ENCODE peak calls at places on chromosomes 2 and 18, in ten cellular contexts. One of them, this sample, is unnamed.

GRCh38 chr2:74575320-74575719 is 20.8 kb downstream of the DOK1 start:
- DNase-seq in NCI-H2081: no peak
- DNase-seq in memory B cell: no peak
- DNase-seq in EL: peak
- DNase-seq in small intestine: no peak
- DNase-seq in stimulated activated CD4-positive, alpha-beta T cell treated with anti-CD3 and anti-CD28 coated beads, Interleukin-15, amount 100 ng/mL, for 24 hours: no peak
- DNase-seq in HFFc6: no peak
- DNase-seq in stimulated activated CD8-positive, alpha-beta memory T cell treated with anti-CD3 and anti-CD28 coated beads, Interleukin-2, amount 100 ng/mL, for 1 hour: no peak
- DNase-seq in epithelial cell of proximal tubule: no peak
- DNase-seq in T-helper 2 cell: no peak
- DNase-seq in this sample: no peak

GRCh38 chr2:176151199-176152099 is at the start of gene HOXD4:
- DNase-seq in NCI-H2081: peak
- DNase-seq in memory B cell: peak
- DNase-seq in EL: no peak
- DNase-seq in small intestine: no peak
- DNase-seq in stimulated activated CD4-positive, alpha-beta T cell treated with anti-CD3 and anti-CD28 coated beads, Interleukin-15, amount 100 ng/mL, for 24 hours: no peak
- DNase-seq in HFFc6: no peak
- DNase-seq in stimulated activated CD8-positive, alpha-beta memory T cell treated with anti-CD3 and anti-CD28 coated beads, Interleukin-2, amount 100 ng/mL, for 1 hour: no peak
- DNase-seq in epithelial cell of proximal tubule: no peak
- DNase-seq in T-helper 2 cell: no peak
- DNase-seq in this sample: no peak

GRCh38 chr2:113218283-113219091 is 44.7 kb downstream of the PSD4 start:
- DNase-seq in NCI-H2081: no peak
- DNase-seq in memory B cell: no peak
- DNase-seq in EL: no peak
- DNase-seq in small intestine: peak
- DNase-seq in stimulated activated CD4-positive, alpha-beta T cell treated with anti-CD3 and anti-CD28 coated beads, Interleukin-15, amount 100 ng/mL, for 24 hours: no peak
- DNase-seq in HFFc6: peak
- DNase-seq in stimulated activated CD8-positive, alpha-beta memory T cell treated with anti-CD3 and anti-CD28 coated beads, Interleukin-2, amount 100 ng/mL, for 1 hour: no peak
- DNase-seq in epithelial cell of proximal tubule: peak
- DNase-seq in T-helper 2 cell: no peak
- DNase-seq in this sample: peak

GRCh38 chr2:30871440-30871839 is 64.2 kb upstream of the CAPN13 start:
- DNase-seq in NCI-H2081: no peak
- DNase-seq in memory B cell: no peak
- DNase-seq in EL: no peak
- DNase-seq in small intestine: no peak
- DNase-seq in stimulated activated CD4-positive, alpha-beta T cell treated with anti-CD3 and anti-CD28 coated beads, Interleukin-15, amount 100 ng/mL, for 24 hours: no peak
- DNase-seq in HFFc6: no peak
- DNase-seq in stimulated activated CD8-positive, alpha-beta memory T cell treated with anti-CD3 and anti-CD28 coated beads, Interleukin-2, amount 100 ng/mL, for 1 hour: no peak
- DNase-seq in epithelial cell of proximal tubule: no peak
- DNase-seq in T-helper 2 cell: no peak
- DNase-seq in this sample: no peak

GRCh38 chr2:5035134-5035533 is 657.0 kb upstream of the SOX11 start:
- DNase-seq in NCI-H2081: peak
- DNase-seq in memory B cell: no peak
- DNase-seq in EL: no peak
- DNase-seq in small intestine: no peak
- DNase-seq in stimulated activated CD4-positive, alpha-beta T cell treated with anti-CD3 and anti-CD28 coated beads, Interleukin-15, amount 100 ng/mL, for 24 hours: no peak
- DNase-seq in HFFc6: no peak
- DNase-seq in stimulated activated CD8-positive, alpha-beta memory T cell treated with anti-CD3 and anti-CD28 coated beads, Interleukin-2, amount 100 ng/mL, for 1 hour: no peak
- DNase-seq in epithelial cell of proximal tubule: no peak
- DNase-seq in T-helper 2 cell: no peak
- DNase-seq in this sample: no peak

GRCh38 chr2:165815299-165815698 is 21.3 kb upstream of the GALNT3 start:
- DNase-seq in NCI-H2081: no peak
- DNase-seq in memory B cell: no peak
- DNase-seq in EL: no peak
- DNase-seq in small intestine: no peak
- DNase-seq in stimulated activated CD4-positive, alpha-beta T cell treated with anti-CD3 and anti-CD28 coated beads, Interleukin-15, amount 100 ng/mL, for 24 hours: no peak
- DNase-seq in HFFc6: no peak
- DNase-seq in stimulated activated CD8-positive, alpha-beta memory T cell treated with anti-CD3 and anti-CD28 coated beads, Interleukin-2, amount 100 ng/mL, for 1 hour: no peak
- DNase-seq in epithelial cell of proximal tubule: no peak
- DNase-seq in T-helper 2 cell: no peak
- DNase-seq in this sample: no peak

GRCh38 chr2:11342561-11343343 is 1.7 kb downstream of the ROCK2 start:
- DNase-seq in NCI-H2081: peak
- DNase-seq in memory B cell: no peak
- DNase-seq in EL: peak
- DNase-seq in small intestine: peak
- DNase-seq in stimulated activated CD4-positive, alpha-beta T cell treated with anti-CD3 and anti-CD28 coated beads, Interleukin-15, amount 100 ng/mL, for 24 hours: peak
- DNase-seq in HFFc6: peak
- DNase-seq in stimulated activated CD8-positive, alpha-beta memory T cell treated with anti-CD3 and anti-CD28 coated beads, Interleukin-2, amount 100 ng/mL, for 1 hour: no peak
- DNase-seq in epithelial cell of proximal tubule: no peak
- DNase-seq in T-helper 2 cell: no peak
- DNase-seq in this sample: peak

GRCh38 chr2:201909348-201909747 is 103.0 kb downstream of the CDK15 start:
- DNase-seq in NCI-H2081: no peak
- DNase-seq in memory B cell: no peak
- DNase-seq in EL: peak
- DNase-seq in small intestine: no peak
- DNase-seq in stimulated activated CD4-positive, alpha-beta T cell treated with anti-CD3 and anti-CD28 coated beads, Interleukin-15, amount 100 ng/mL, for 24 hours: no peak
- DNase-seq in HFFc6: peak
- DNase-seq in stimulated activated CD8-positive, alpha-beta memory T cell treated with anti-CD3 and anti-CD28 coated beads, Interleukin-2, amount 100 ng/mL, for 1 hour: no peak
- DNase-seq in epithelial cell of proximal tubule: no peak
- DNase-seq in T-helper 2 cell: no peak
- DNase-seq in this sample: peak

GRCh38 chr2:170434900-170435640 is 257.1 kb downstream of the MYO3B start:
- DNase-seq in NCI-H2081: no peak
- DNase-seq in memory B cell: no peak
- DNase-seq in EL: no peak
- DNase-seq in small intestine: peak
- DNase-seq in stimulated activated CD4-positive, alpha-beta T cell treated with anti-CD3 and anti-CD28 coated beads, Interleukin-15, amount 100 ng/mL, for 24 hours: peak
- DNase-seq in HFFc6: no peak
- DNase-seq in stimulated activated CD8-positive, alpha-beta memory T cell treated with anti-CD3 and anti-CD28 coated beads, Interleukin-2, amount 100 ng/mL, for 1 hour: no peak
- DNase-seq in epithelial cell of proximal tubule: no peak
- DNase-seq in T-helper 2 cell: no peak
- DNase-seq in this sample: no peak

GRCh38 chr2:27545348-27546141 is 37.3 kb upstream of the ZNF512 start:
- DNase-seq in NCI-H2081: no peak
- DNase-seq in memory B cell: no peak
- DNase-seq in EL: peak
- DNase-seq in small intestine: no peak
- DNase-seq in stimulated activated CD4-positive, alpha-beta T cell treated with anti-CD3 and anti-CD28 coated beads, Interleukin-15, amount 100 ng/mL, for 24 hours: no peak
- DNase-seq in HFFc6: peak
- DNase-seq in stimulated activated CD8-positive, alpha-beta memory T cell treated with anti-CD3 and anti-CD28 coated beads, Interleukin-2, amount 100 ng/mL, for 1 hour: no peak
- DNase-seq in epithelial cell of proximal tubule: no peak
- DNase-seq in T-helper 2 cell: no peak
- DNase-seq in this sample: no peak

GRCh38 chr18:22563098-22563707 is 145.5 kb upstream of the CTAGE1 start:
- DNase-seq in NCI-H2081: peak
- DNase-seq in memory B cell: no peak
- DNase-seq in EL: peak
- DNase-seq in small intestine: peak
- DNase-seq in stimulated activated CD4-positive, alpha-beta T cell treated with anti-CD3 and anti-CD28 coated beads, Interleukin-15, amount 100 ng/mL, for 24 hours: no peak
- DNase-seq in HFFc6: peak
- DNase-seq in stimulated activated CD8-positive, alpha-beta memory T cell treated with anti-CD3 and anti-CD28 coated beads, Interleukin-2, amount 100 ng/mL, for 1 hour: no peak
- DNase-seq in epithelial cell of proximal tubule: peak
- DNase-seq in T-helper 2 cell: no peak
- DNase-seq in this sample: peak

GRCh38 chr2:84338069-84338468 is 121.0 kb downstream of the SUCLG1 start:
- DNase-seq in NCI-H2081: no peak
- DNase-seq in memory B cell: no peak
- DNase-seq in EL: peak
- DNase-seq in small intestine: no peak
- DNase-seq in stimulated activated CD4-positive, alpha-beta T cell treated with anti-CD3 and anti-CD28 coated beads, Interleukin-15, amount 100 ng/mL, for 24 hours: no peak
- DNase-seq in HFFc6: peak
- DNase-seq in stimulated activated CD8-positive, alpha-beta memory T cell treated with anti-CD3 and anti-CD28 coated beads, Interleukin-2, amount 100 ng/mL, for 1 hour: no peak
- DNase-seq in epithelial cell of proximal tubule: no peak
- DNase-seq in T-helper 2 cell: no peak
- DNase-seq in this sample: no peak

GRCh38 chr2:60007666-60008065 is 545.8 kb downstream of the BCL11A start:
- DNase-seq in NCI-H2081: no peak
- DNase-seq in memory B cell: no peak
- DNase-seq in EL: no peak
- DNase-seq in small intestine: no peak
- DNase-seq in stimulated activated CD4-positive, alpha-beta T cell treated with anti-CD3 and anti-CD28 coated beads, Interleukin-15, amount 100 ng/mL, for 24 hours: no peak
- DNase-seq in HFFc6: no peak
- DNase-seq in stimulated activated CD8-positive, alpha-beta memory T cell treated with anti-CD3 and anti-CD28 coated beads, Interleukin-2, amount 100 ng/mL, for 1 hour: no peak
- DNase-seq in epithelial cell of proximal tubule: peak
- DNase-seq in T-helper 2 cell: no peak
- DNase-seq in this sample: no peak

GRCh38 chr18:9422816-9423519 is 52.3 kb upstream of the RALBP1 start:
- DNase-seq in NCI-H2081: no peak
- DNase-seq in memory B cell: no peak
- DNase-seq in EL: no peak
- DNase-seq in small intestine: peak
- DNase-seq in stimulated activated CD4-positive, alpha-beta T cell treated with anti-CD3 and anti-CD28 coated beads, Interleukin-15, amount 100 ng/mL, for 24 hours: no peak
- DNase-seq in HFFc6: no peak
- DNase-seq in stimulated activated CD8-positive, alpha-beta memory T cell treated with anti-CD3 and anti-CD28 coated beads, Interleukin-2, amount 100 ng/mL, for 1 hour: no peak
- DNase-seq in epithelial cell of proximal tubule: no peak
- DNase-seq in T-helper 2 cell: no peak
- DNase-seq in this sample: no peak

GRCh38 chr18:47911877-47912276 is 18.6 kb downstream of the SMAD2 start:
- DNase-seq in NCI-H2081: no peak
- DNase-seq in memory B cell: no peak
- DNase-seq in EL: no peak
- DNase-seq in small intestine: peak
- DNase-seq in stimulated activated CD4-positive, alpha-beta T cell treated with anti-CD3 and anti-CD28 coated beads, Interleukin-15, amount 100 ng/mL, for 24 hours: no peak
- DNase-seq in HFFc6: no peak
- DNase-seq in stimulated activated CD8-positive, alpha-beta memory T cell treated with anti-CD3 and anti-CD28 coated beads, Interleukin-2, amount 100 ng/mL, for 1 hour: no peak
- DNase-seq in epithelial cell of proximal tubule: no peak
- DNase-seq in T-helper 2 cell: no peak
- DNase-seq in this sample: no peak

GRCh38 chr2:191539068-191539467 is 138.9 kb upstream of the NABP1 start:
- DNase-seq in NCI-H2081: peak
- DNase-seq in memory B cell: no peak
- DNase-seq in EL: peak
- DNase-seq in small intestine: peak
- DNase-seq in stimulated activated CD4-positive, alpha-beta T cell treated with anti-CD3 and anti-CD28 coated beads, Interleukin-15, amount 100 ng/mL, for 24 hours: peak
- DNase-seq in HFFc6: peak
- DNase-seq in stimulated activated CD8-positive, alpha-beta memory T cell treated with anti-CD3 and anti-CD28 coated beads, Interleukin-2, amount 100 ng/mL, for 1 hour: no peak
- DNase-seq in epithelial cell of proximal tubule: no peak
- DNase-seq in T-helper 2 cell: no peak
- DNase-seq in this sample: peak

GRCh38 chr2:140747665-140748064 is 1383.2 kb downstream of the LRP1B start:
- DNase-seq in NCI-H2081: no peak
- DNase-seq in memory B cell: no peak
- DNase-seq in EL: no peak
- DNase-seq in small intestine: no peak
- DNase-seq in stimulated activated CD4-positive, alpha-beta T cell treated with anti-CD3 and anti-CD28 coated beads, Interleukin-15, amount 100 ng/mL, for 24 hours: no peak
- DNase-seq in HFFc6: no peak
- DNase-seq in stimulated activated CD8-positive, alpha-beta memory T cell treated with anti-CD3 and anti-CD28 coated beads, Interleukin-2, amount 100 ng/mL, for 1 hour: no peak
- DNase-seq in epithelial cell of proximal tubule: no peak
- DNase-seq in T-helper 2 cell: no peak
- DNase-seq in this sample: no peak

GRCh38 chr2:137838255-137839092 is 125.8 kb upstream of the HNMT start:
- DNase-seq in NCI-H2081: peak
- DNase-seq in memory B cell: no peak
- DNase-seq in EL: peak
- DNase-seq in small intestine: peak
- DNase-seq in stimulated activated CD4-positive, alpha-beta T cell treated with anti-CD3 and anti-CD28 coated beads, Interleukin-15, amount 100 ng/mL, for 24 hours: no peak
- DNase-seq in HFFc6: peak
- DNase-seq in stimulated activated CD8-positive, alpha-beta memory T cell treated with anti-CD3 and anti-CD28 coated beads, Interleukin-2, amount 100 ng/mL, for 1 hour: no peak
- DNase-seq in epithelial cell of proximal tubule: no peak
- DNase-seq in T-helper 2 cell: no peak
- DNase-seq in this sample: peak

GRCh38 chr2:15616850-15617777 is 25.4 kb downstream of the DDX1 start:
- DNase-seq in NCI-H2081: no peak
- DNase-seq in memory B cell: no peak
- DNase-seq in EL: no peak
- DNase-seq in small intestine: no peak
- DNase-seq in stimulated activated CD4-positive, alpha-beta T cell treated with anti-CD3 and anti-CD28 coated beads, Interleukin-15, amount 100 ng/mL, for 24 hours: no peak
- DNase-seq in HFFc6: no peak
- DNase-seq in stimulated activated CD8-positive, alpha-beta memory T cell treated with anti-CD3 and anti-CD28 coated beads, Interleukin-2, amount 100 ng/mL, for 1 hour: no peak
- DNase-seq in epithelial cell of proximal tubule: no peak
- DNase-seq in T-helper 2 cell: no peak
- DNase-seq in this sample: no peak

This sample was measured in Daoy.